ENCODE peak calls at places on chromosomes 5 and 9, in four cellular contexts. E is MCF 10A, X is suprapubic skin, W is hepatocyte. J is an unnamed sample.

GRCh38 chr9:82275531-82275930 is 287.0 kb downstream of the SPATA31D1 start:
- DNase-seq in X (no peak), W (no peak), E (no peak), J (no peak)

GRCh38 chr5:36079200-36079761 is 12.6 kb upstream of the UGT3A2 start:
- DNase-seq in W (peak; percentile 77), E (peak; percentile 65), X (no peak), J (peak; percentile 82)

GRCh38 chr5:50799596-50799995 is 133.2 kb downstream of the PARP8 start:
- DNase-seq in E (no peak), X (no peak), W (no peak), J (no peak)

GRCh38 chr5:111859031-111859430 is 102.0 kb upstream of the NREP start:
- DNase-seq in E (peak; percentile 30), X (no peak), W (no peak), J (no peak)

GRCh38 chr9:123359106-123359505 is 3.1 kb downstream of the CRB2 start:
- DNase-seq in X (no peak), E (no peak), W (no peak), J (peak; percentile 58)

GRCh38 chr9:12856608-12857007 is 81.8 kb downstream of the LURAP1L start:
- DNase-seq in X (no peak), E (no peak), W (no peak), J (no peak)

GRCh38 chr9:84079994-84080393 is 99.4 kb downstream of the RMI1 start:
- DNase-seq in E (no peak), W (no peak), X (no peak), J (no peak)

GRCh38 chr5:126808619-126809018 is 31.7 kb downstream of the LMNB1 start:
- DNase-seq in W (peak; percentile 32), X (no peak), E (peak; percentile 61), J (peak; percentile 38)

GRCh38 chr5:91384671-91385430 is 1.7 kb upstream of the ARRDC3 start:
- DNase-seq in E (peak; percentile 92), W (peak; percentile 90), X (no peak), J (peak; percentile 97)

GRCh38 chr9:104091708-104092107 is 2.4 kb upstream of the SMC2 start:
- DNase-seq in W (no peak), E (no peak), X (no peak), J (peak; percentile 89)

GRCh38 chr5:19018822-19019221 is 969.2 kb downstream of the CDH18 start:
- DNase-seq in E (no peak), X (no peak), W (no peak), J (no peak)

GRCh38 chr9:123469231-123469630 is 113.2 kb downstream of the CRB2 start:
- DNase-seq in E (no peak), W (no peak), X (no peak), J (no peak)

GRCh38 chr9:135083241-135083810 is 4.1 kb upstream of the OLFM1 start:
- DNase-seq in X (no peak), W (no peak), E (no peak), J (no peak)

GRCh38 chr9:76557674-76558073 is 98.7 kb downstream of the GCNT1 start:
- DNase-seq in E (no peak), X (no peak), W (no peak), J (no peak)

GRCh38 chr5:140293091-140293996 is 9.6 kb downstream of the PFDN1 start:
- DNase-seq in E (no peak), W (peak; percentile 11), X (no peak), J (no peak)

GRCh38 chr9:31908158-31908890 is 476.1 kb upstream of the ACO1 start:
- DNase-seq in X (no peak), E (peak; percentile 82), W (no peak), J (peak; percentile 8)

GRCh38 chr5:74257645-74258328 is 382.7 kb downstream of the ENC1 start:
- DNase-seq in E (peak; percentile 70), X (peak; percentile 81), W (peak; percentile 72), J (no peak)

GRCh38 chr5:140240987-140241706 is 61.8 kb downstream of the PFDN1 start:
- DNase-seq in X (peak; percentile 86), W (peak; percentile 90), E (peak; percentile 97), J (peak; percentile 56)

GRCh38 chr5:147752666-147753290 is 29.8 kb downstream of the JAKMIP2 start:
- DNase-seq in E (no peak), W (no peak), X (no peak), J (no peak)

GRCh38 chr9:38026840-38027527 is 42.0 kb downstream of the SHB start:
- DNase-seq in X (no peak), E (no peak), W (no peak), J (no peak)

GRCh38 chr9:134134949-134135342 is 936 bp upstream of the WDR5 start:
- DNase-seq in E (no peak), X (no peak), W (no peak), J (peak; percentile 68)

GRCh38 chr9:2662496-2662895 is 40.9 kb downstream of the VLDLR start:
- DNase-seq in E (peak; percentile 13), W (peak; percentile 22), X (no peak), J (peak; percentile 2)

GRCh38 chr9:21574261-21574660 is 92.1 kb upstream of the IFNE start:
- DNase-seq in W (no peak), X (no peak), E (no peak), J (no peak)

GRCh38 chr9:129697111-129697955 is 31.9 kb downstream of the PRRX2 start:
- DNase-seq in E (peak; percentile 55), X (peak; percentile 89), W (peak; percentile 87), J (peak; percentile 63)

GRCh38 chr9:83384214-83384613 is 154.0 kb downstream of the FRMD3 start:
- DNase-seq in X (no peak), E (no peak), W (no peak), J (peak; percentile 73)